ENCODE peak calls at places on chromosome 7, in nine cellular contexts. H is psoas muscle; M is fibroblast of pulmonary artery; C is AG20443; N is kidney; X is CD8-positive, alpha-beta memory T cell; W is H4; Q is aorta; T is stimulated activated CD4-positive, alpha-beta T cell treated with anti-CD3 and anti-CD28 coated beads, Interleukin-1b, Interleukin-23, amount 100 ng/mL, for 4 hours. L is an unnamed sample.

GRCh38 chr7:139568813-139569490 is 45.5 kb downstream of the CLEC2L start:
- DNase-seq in M (no peak), H (no peak), Q (no peak), T (no peak), C (no peak), X (no peak), W (no peak), N (no peak), L (no peak)

GRCh38 chr7:2873146-2873545 is 29.0 kb upstream of the GNA12 start:
- DNase-seq in N (no peak), Q (no peak), X (no peak), M (peak; percentile 13), T (no peak), H (no peak), C (no peak), W (peak; percentile 54), L (no peak)

GRCh38 chr7:148979827-148980226 is 48.5 kb downstream of the PDIA4 start:
- DNase-seq in N (no peak), M (no peak), C (no peak), T (no peak), Q (no peak), W (no peak), X (no peak), H (peak; percentile 6), L (no peak)

GRCh38 chr7:44123190-44124003 is at the start of gene POLD2:
- DNase-seq in N (peak; percentile 99), H (peak; percentile 99), T (peak; percentile 98), Q (peak; percentile 99), X (peak; percentile 98), W (peak; percentile 99), C (peak; percentile 99), M (peak; percentile 95), L (peak; percentile 93)

GRCh38 chr7:11317766-11318165 is 344.1 kb downstream of the PHF14 start:
- DNase-seq in X (no peak), W (no peak), H (no peak), N (no peak), M (no peak), C (no peak), Q (no peak), T (no peak), L (no peak)

GRCh38 chr7:117990834-117991233 is 117.6 kb upstream of the CTTNBP2 start:
- DNase-seq in N (no peak), H (no peak), C (no peak), X (no peak), T (no peak), W (no peak), Q (no peak), M (no peak), L (no peak)

GRCh38 chr7:32042900-32043299 is 27.3 kb downstream of the PDE1C start:
- DNase-seq in C (no peak), T (no peak), X (no peak), Q (no peak), M (no peak), H (no peak), W (no peak), N (no peak), L (no peak)

GRCh38 chr7:158126661-158127060 is 461.0 kb downstream of the PTPRN2 start:
- DNase-seq in N (peak; percentile 36), W (no peak), X (peak; percentile 30), C (no peak), H (peak; percentile 47), Q (no peak), T (no peak), M (no peak), L (no peak)

GRCh38 chr7:131061158-131061557 is 266.5 kb upstream of the MKLN1 start:
- DNase-seq in T (no peak), M (no peak), X (no peak), Q (no peak), W (no peak), N (no peak), C (no peak), H (no peak), L (no peak)

GRCh38 chr7:38410056-38410455 is 136.6 kb upstream of the TARP start:
- DNase-seq in M (no peak), X (no peak), T (no peak), H (no peak), N (no peak), C (no peak), Q (no peak), W (no peak), L (no peak)

GRCh38 chr7:142280263-142280662 is 22.4 kb upstream of the PRSS58 start:
- DNase-seq in W (no peak), X (no peak), H (no peak), N (no peak), M (no peak), T (no peak), Q (no peak), C (no peak), L (no peak)

GRCh38 chr7:130732980-130733865 is 784 bp downstream of the KLF14 start:
- DNase-seq in X (no peak), W (no peak), N (peak; percentile 71), C (peak; percentile 24), Q (peak; percentile 45), T (peak; percentile 25), M (no peak), H (peak; percentile 69), L (peak; percentile 51)

GRCh38 chr7:106717997-106718871 is 57.3 kb upstream of the CCDC71L start:
- DNase-seq in X (peak; percentile 70), C (peak; percentile 83), N (no peak), T (peak; percentile 39), M (peak; percentile 98), W (peak; percentile 97), Q (no peak), H (no peak), L (no peak)

GRCh38 chr7:116777613-116778380 is 84.6 kb upstream of the CAPZA2 start:
- DNase-seq in M (peak; percentile 54), N (no peak), C (peak; percentile 52), H (no peak), X (no peak), T (no peak), Q (no peak), W (peak; percentile 46), L (no peak)

GRCh38 chr7:156612930-156613329 is 27.6 kb upstream of the RNF32 start:
- DNase-seq in Q (no peak), T (peak; percentile 50), N (peak; percentile 57), W (no peak), M (no peak), X (peak; percentile 71), H (no peak), C (no peak), L (no peak)

GRCh38 chr7:133053321-133053891 is 28.5 kb downstream of the CHCHD3 start:
- DNase-seq in N (no peak), C (peak; percentile 90), W (peak; percentile 78), H (no peak), T (no peak), M (peak; percentile 93), X (no peak), Q (peak; percentile 51), L (no peak)

GRCh38 chr7:45347804-45348203 is 190.2 kb downstream of the RAMP3 start:
- DNase-seq in Q (no peak), W (peak; percentile 80), M (no peak), H (no peak), N (no peak), C (peak; percentile 56), X (no peak), T (no peak), L (no peak)

GRCh38 chr7:29224726-29225125 is 30.2 kb downstream of the CHN2 start:
- DNase-seq in M (no peak), C (no peak), H (no peak), Q (no peak), X (no peak), N (no peak), W (no peak), T (no peak), L (no peak)

GRCh38 chr7:14837216-14837615 is 65.3 kb downstream of the DGKB start:
- DNase-seq in H (no peak), C (no peak), M (peak; percentile 26), W (no peak), Q (no peak), N (no peak), T (no peak), X (no peak), L (no peak)

GRCh38 chr7:12638851-12639467 is 48.5 kb upstream of the ARL4A start:
- DNase-seq in N (no peak), X (no peak), T (no peak), M (peak; percentile 59), H (no peak), C (peak; percentile 31), W (peak; percentile 69), Q (no peak), L (no peak)

GRCh38 chr7:151381333-151382078 is 28.3 kb downstream of the WDR86 start:
- DNase-seq in H (no peak), N (peak; percentile 72), Q (no peak), C (no peak), W (no peak), T (peak; percentile 18), M (no peak), X (peak; percentile 74), L (peak; percentile 30)

GRCh38 chr7:128738570-128739047 is 550 bp upstream of the CALU start:
- DNase-seq in X (no peak), H (no peak), W (no peak), T (peak; percentile 1), Q (no peak), N (no peak), C (no peak), M (peak; percentile 61), L (no peak)

GRCh38 chr7:28125381-28126046 is 55.1 kb downstream of the JAZF1 start:
- DNase-seq in Q (no peak), N (no peak), X (no peak), W (no peak), T (no peak), H (no peak), C (peak; percentile 17), M (peak; percentile 57), L (no peak)

GRCh38 chr7:8176370-8177081 is 85.4 kb downstream of the ICA1 start:
- DNase-seq in M (no peak), T (no peak), X (peak; percentile 83), H (no peak), N (no peak), W (no peak), C (no peak), Q (peak; percentile 45), L (no peak)

GRCh38 chr7:28362812-28363211 is 49.5 kb upstream of the CREB5 start:
- DNase-seq in H (no peak), W (no peak), N (no peak), M (no peak), T (no peak), X (no peak), C (no peak), Q (no peak), L (no peak)

GRCh38 chr7:15686209-15686956 is at the start of gene MEOX2:
- DNase-seq in T (no peak), W (no peak), H (peak; percentile 91), C (peak; percentile 61), X (no peak), Q (peak; percentile 88), N (peak; percentile 75), M (peak; percentile 52), L (no peak)

GRCh38 chr7:85185355-85186082 is 1.3 kb downstream of the SEMA3D start:
- DNase-seq in H (peak; percentile 42), C (peak; percentile 78), T (no peak), Q (peak; percentile 84), W (peak; percentile 70), X (no peak), M (peak; percentile 75), N (peak; percentile 79), L (no peak)

GRCh38 chr7:16092711-16093110 is 328.6 kb downstream of the CRPPA start:
- DNase-seq in N (no peak), Q (no peak), W (no peak), X (no peak), T (no peak), M (no peak), C (no peak), H (no peak), L (no peak)

GRCh38 chr7:90629306-90629918 is 33.3 kb downstream of the CDK14 start:
- DNase-seq in N (no peak), H (no peak), T (no peak), Q (no peak), M (peak; percentile 80), C (peak; percentile 61), W (peak; percentile 58), X (no peak), L (no peak)

GRCh38 chr7:129376076-129376777 is 58.0 kb upstream of the STRIP2 start:
- DNase-seq in N (no peak), T (peak; percentile 11), C (peak; percentile 35), W (peak; percentile 20), Q (no peak), M (peak; percentile 26), H (no peak), X (peak; percentile 56), L (peak; percentile 27)

GRCh38 chr7:26143298-26144044 is 8.5 kb upstream of the NFE2L3 start:
- DNase-seq in Q (no peak), H (no peak), T (no peak), M (peak; percentile 65), W (no peak), C (peak; percentile 65), X (no peak), N (no peak), L (no peak)